ENCODE peak calls at places on chromosomes 7 and 10, in five cellular contexts. A is IMR-90, U is neuronal stem cell, D is HCT116, T is hepatocyte. X is an unnamed sample.
A peak's percentile ranks its signal among the peaks of the same experiment; 100 is the strongest.

GRCh38 chr10:34628174-34628802 is 186.8 kb downstream of the PARD3 start:
- DNase-seq in A (peak; percentile 46), U (no peak), D (no peak), T (peak; percentile 62), X (no peak)

GRCh38 chr10:110790913-110791525 is 80.7 kb upstream of the PDCD4 start:
- DNase-seq in A (peak; percentile 52), U (no peak), D (no peak), T (peak; percentile 26), X (peak; percentile 29)

GRCh38 chr7:77697535-77697831 is 1.2 kb downstream of the RSBN1L start:
- DNase-seq in A (no peak), U (no peak), D (no peak), T (no peak), X (no peak)

GRCh38 chr10:59012839-59013238 is 163.6 kb upstream of the PHYHIPL start:
- DNase-seq in A (no peak), U (no peak), D (no peak), T (no peak), X (no peak)

GRCh38 chr10:8978100-8978499 is 923.6 kb downstream of the GATA3 start:
- DNase-seq in A (no peak), U (no peak), D (no peak), T (no peak), X (no peak)

GRCh38 chr7:133650067-133650466 is 397.2 kb downstream of the EXOC4 start:
- DNase-seq in A (peak; percentile 69), U (no peak), D (no peak), T (no peak), X (peak; percentile 26)

GRCh38 chr7:101911800-101912705 is 94.6 kb downstream of the CUX1 start:
- DNase-seq in A (peak; percentile 93), U (no peak), D (no peak), T (peak; percentile 77), X (peak; percentile 72)

GRCh38 chr7:104933433-104934074 is 80.5 kb upstream of the KMT2E start:
- DNase-seq in A (no peak), U (no peak), D (no peak), T (no peak), X (no peak)

GRCh38 chr10:78319841-78320240 is 286.2 kb downstream of the RPS24 start:
- DNase-seq in A (no peak), U (no peak), D (no peak), T (no peak), X (no peak)

DNA sequence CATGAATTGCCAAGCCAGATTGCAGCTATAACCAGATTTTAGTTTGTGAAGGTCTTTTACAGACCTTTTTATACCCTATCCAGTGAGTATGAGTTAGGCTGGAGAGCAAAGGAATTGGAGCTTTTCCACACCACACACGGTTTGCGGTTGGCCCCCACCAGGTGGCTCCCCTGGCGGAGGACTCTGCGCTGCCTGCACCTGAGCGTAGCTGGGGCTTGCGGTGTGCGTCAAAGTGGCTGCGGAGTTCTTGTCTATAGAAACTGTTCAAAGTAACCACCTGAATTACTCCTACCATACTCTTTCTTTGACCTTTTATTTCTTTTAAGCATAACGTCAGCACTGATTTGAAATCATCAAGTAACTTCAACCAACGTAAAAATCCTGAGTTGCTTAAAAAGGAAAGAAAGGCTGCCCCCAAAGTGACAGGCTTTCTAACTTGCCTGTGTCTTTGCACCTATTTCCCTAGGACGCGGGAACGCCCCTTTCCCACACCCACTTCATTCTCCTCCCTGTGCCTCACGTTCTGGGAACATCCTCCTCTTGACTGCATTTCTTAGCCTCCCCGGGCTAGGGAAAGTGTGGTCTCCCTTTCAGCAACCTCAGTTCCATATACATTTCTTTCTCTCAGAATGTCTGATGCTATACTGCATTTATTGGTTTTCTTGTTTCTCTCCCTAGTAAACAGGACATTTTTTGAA is 47.6 kb upstream of the TMEM72 start:
- DNase-seq in A (no peak), U (no peak), D (no peak), T (peak; percentile 48), X (no peak)
- H3K4me3 ChIP-seq in A (no peak overlapping the region), U (no peak overlapping the region), D (no peak overlapping the region), T (no peak overlapping the region), X (no peak overlapping the region)

DNA sequence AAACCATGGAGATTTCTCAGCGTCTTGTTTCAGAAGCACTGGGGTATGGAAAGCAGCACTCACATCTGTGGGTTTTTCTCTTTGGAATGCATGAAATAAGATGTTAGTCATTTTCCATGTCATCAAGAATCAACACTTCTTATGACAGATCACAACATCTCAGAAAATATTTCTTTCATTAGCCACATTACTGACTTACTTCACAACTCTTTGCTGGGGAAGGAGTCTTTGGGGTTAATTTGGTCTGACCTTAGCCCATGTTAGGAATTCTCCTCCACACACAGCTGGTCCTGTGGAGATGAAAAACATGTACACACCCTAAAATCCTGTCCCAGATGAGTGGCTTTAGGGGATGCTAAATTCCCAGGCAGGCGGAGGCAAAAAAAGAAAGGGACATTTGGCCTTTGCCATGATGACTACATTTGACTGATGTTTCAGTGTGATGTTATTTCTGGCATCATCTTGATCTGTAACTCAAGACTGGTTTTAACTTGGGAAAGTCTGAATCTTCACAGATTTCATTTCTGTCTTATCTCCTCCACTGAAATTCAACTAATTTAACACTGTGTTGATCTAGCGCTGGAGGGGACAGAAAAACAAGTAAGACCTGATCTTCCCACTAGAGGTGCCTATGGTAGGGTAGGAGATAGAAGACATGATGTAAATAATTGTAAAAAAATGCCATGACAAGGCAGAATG is 363.2 kb downstream of the PRPF18 start:
- DNase-seq in A (peak; percentile 91), U (no peak), D (no peak), T (no peak), X (peak; percentile 33)
- H3K27ac ChIP-seq in A (no peak overlapping the region), U (no peak overlapping the region), D (no peak overlapping the region), T (no peak overlapping the region), X (peak overlapping the region; percentile 25)

GRCh38 chr10:44960482-44961230 is 1.1 kb downstream of the RASSF4 start:
- DNase-seq in A (no peak), U (no peak), D (no peak), T (no peak), X (no peak)
- H3K4me3 ChIP-seq in A (no peak overlapping the region), U (no peak overlapping the region), D (no peak overlapping the region), T (no peak overlapping the region), X (peak overlapping the region; percentile 75)

GRCh38 chr10:24440817-24441790 is 232.2 kb downstream of the KIAA1217 start:
- DNase-seq in A (peak; percentile 87), U (no peak), D (no peak), T (no peak), X (no peak)
- H3K27ac ChIP-seq in A (no peak overlapping the region), U (no peak overlapping the region), D (no peak overlapping the region), T (no peak overlapping the region), X (no peak overlapping the region)